ENCODE peak calls at places on chromosomes 2 and 18, in ten cellular contexts. Y, S, X, C, F, N, O, Q, T and U are unnamed samples.

GRCh38 chr2:214126135-214126534 is 284.7 kb upstream of the VWC2L start:
- DNase-seq in C (no peak), T (no peak), S (no peak), N (no peak), Y (no peak), Q (no peak), F (no peak), O (no peak), X (no peak), U (no peak)

GRCh38 chr2:111669928-111670695 is 213.9 kb downstream of the ANAPC1 start:
- DNase-seq in N (no peak), X (no peak), S (no peak), O (peak), T (no peak), Y (no peak), F (no peak), C (peak), Q (no peak), U (no peak)

GRCh38 chr18:28095041-28095440 is 81.9 kb downstream of the CDH2 start:
- DNase-seq in C (no peak), F (peak), O (no peak), S (no peak), Q (no peak), T (no peak), N (no peak), X (no peak), Y (no peak), U (no peak)

GRCh38 chr2:145350011-145350410 is 830.1 kb upstream of the ZEB2 start:
- DNase-seq in T (no peak), X (no peak), Q (no peak), N (no peak), O (no peak), C (no peak), Y (no peak), S (no peak), F (no peak), U (no peak)

GRCh38 chr2:105329561-105330495 is at the start of gene TGFBRAP1:
- DNase-seq in F (peak), X (no peak), Y (peak), N (peak), S (peak), O (peak), C (no peak), T (peak), Q (peak), U (peak)

GRCh38 chr2:222548997-222549396 is 106.9 kb downstream of the FARSB start:
- DNase-seq in X (no peak), N (no peak), F (no peak), O (no peak), C (no peak), Q (no peak), T (no peak), Y (no peak), S (no peak), U (no peak)

GRCh38 chr2:118539290-118539689 is 308.2 kb downstream of the EN1 start:
- DNase-seq in N (peak), Y (no peak), O (peak), T (no peak), F (peak), C (peak), S (no peak), Q (peak), X (peak), U (peak)

GRCh38 chr2:42217307-42217706 is 48.2 kb downstream of the EML4 start:
- DNase-seq in X (no peak), Y (no peak), O (no peak), C (no peak), S (no peak), T (no peak), Q (no peak), N (peak), F (no peak), U (no peak)

GRCh38 chr2:105937498-105937897 is 192.8 kb downstream of the NCK2 start:
- DNase-seq in S (no peak), T (no peak), O (no peak), C (no peak), N (peak), Y (no peak), X (no peak), Q (no peak), F (no peak), U (no peak)

GRCh38 chr2:137155351-137156104 is 390.2 kb downstream of the THSD7B start:
- DNase-seq in O (no peak), T (no peak), X (no peak), C (no peak), Y (no peak), S (no peak), Q (no peak), F (no peak), N (no peak), U (no peak)

GRCh38 chr2:36322108-36322507 is 33.5 kb upstream of the CRIM1 start:
- DNase-seq in Y (no peak), C (no peak), T (no peak), N (peak), F (peak), X (no peak), O (no peak), Q (no peak), S (no peak), U (no peak)

GRCh38 chr2:1997409-1997808 is 253.1 kb upstream of the PXDN start:
- DNase-seq in X (no peak), S (peak), Q (no peak), T (no peak), Y (peak), N (peak), C (no peak), F (no peak), O (no peak), U (no peak)

GRCh38 chr2:101410716-101411115 is 23.4 kb upstream of the CREG2 start:
- DNase-seq in C (no peak), X (no peak), Q (no peak), T (no peak), Y (no peak), N (no peak), S (no peak), F (peak), O (no peak), U (no peak)

GRCh38 chr2:4962419-4962818 is 729.8 kb upstream of the SOX11 start:
- DNase-seq in Q (no peak), X (no peak), C (no peak), Y (no peak), O (no peak), N (no peak), S (no peak), T (no peak), F (no peak), U (no peak)

GRCh38 chr18:55406374-55407045 is 181.5 kb downstream of the TCF4 start:
- DNase-seq in O (no peak), C (no peak), X (no peak), Q (no peak), F (no peak), Y (no peak), S (no peak), N (no peak), T (no peak), U (no peak)

GRCh38 chr2:101368371-101368770 is 18.9 kb downstream of the CREG2 start:
- DNase-seq in X (no peak), N (no peak), C (no peak), T (no peak), Q (no peak), S (no peak), Y (no peak), F (no peak), O (no peak), U (no peak)

GRCh38 chr2:174614261-174614660 is 16.7 kb upstream of the WIPF1 start:
- DNase-seq in C (no peak), X (no peak), T (no peak), F (peak), Q (no peak), S (no peak), N (no peak), O (no peak), Y (no peak), U (no peak)
- H3K27ac ChIP-seq in C (no peak), X (no peak), T (no peak), F (peak), Q (no peak), S (no peak), N (no peak), O (no peak), Y (no peak), U (no peak)

DNA sequence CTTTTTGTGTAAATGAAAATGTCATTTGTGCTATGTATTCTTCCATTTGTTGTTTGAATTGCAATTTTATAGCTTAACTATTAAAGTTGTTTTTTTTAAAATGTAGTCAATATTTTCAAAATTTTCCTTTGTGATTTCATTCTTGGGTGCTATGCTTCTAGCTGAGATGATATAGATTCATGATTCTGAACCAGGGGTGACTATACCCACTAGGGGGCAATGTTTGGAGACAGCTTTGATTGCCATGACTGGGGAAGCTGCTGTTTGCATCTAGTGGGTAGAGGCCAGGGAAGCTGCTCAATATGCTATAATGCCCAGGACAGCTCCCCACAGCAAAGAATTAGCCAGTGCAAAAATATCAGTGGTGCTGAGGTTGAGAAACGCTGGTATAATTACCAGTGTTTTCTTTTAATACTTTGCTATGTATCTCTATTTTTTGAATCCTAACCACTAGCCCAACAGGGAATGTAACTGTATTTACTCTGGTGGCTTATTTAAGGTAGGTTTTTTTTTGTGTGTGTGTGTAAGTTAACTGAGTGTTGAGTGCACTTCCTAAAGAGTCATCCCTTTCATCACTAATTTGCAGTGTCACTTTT is 99.7 kb downstream of the MEP1B start:
- DNase-seq in F (peak), Y (peak), Q (peak), X (peak), S (peak), O (peak), C (no peak), T (no peak), N (peak), U (no peak)
- TF ChIP-seq EP300 in F (no peak), Y (no peak), Q (no peak), X (no peak), S (no peak), O (no peak), C (no peak), T (no peak), N (no peak), U (no peak)

GRCh38 chr2:241219030-241219382 is 30.5 kb downstream of the ANO7 start:
- DNase-seq in T (no peak), Q (no peak), N (no peak), Y (no peak), C (no peak), O (no peak), X (no peak), F (no peak), S (no peak), U (no peak)

GRCh38 chr2:241215421-241215820 is 26.9 kb downstream of the ANO7 start:
- DNase-seq in Q (no peak), X (no peak), C (no peak), F (no peak), T (no peak), N (no peak), O (no peak), S (no peak), Y (no peak), U (no peak)

GRCh38 chr2:241216211-241216761 is 27.8 kb downstream of the ANO7 start:
- DNase-seq in Q (no peak), C (no peak), T (no peak), Y (no peak), S (no peak), O (no peak), N (no peak), X (no peak), F (no peak), U (no peak)

GRCh38 chr2:241218131-241219029 is 29.9 kb downstream of the ANO7 start:
- DNase-seq in N (peak), F (peak), Q (peak), S (peak), C (no peak), Y (peak), O (peak), X (no peak), T (no peak), U (peak)

GRCh38 chr2:241217320-241218031 is 29.0 kb downstream of the ANO7 start:
- DNase-seq in O (peak), S (peak), C (no peak), Q (peak), N (peak), Y (peak), T (peak), X (peak), F (peak), U (peak)
- TF ChIP-seq POLR2A in O (no peak), S (no peak), C (no peak), Q (no peak), N (no peak), Y (no peak), T (no peak), X (peak), F (peak), U (peak)

GRCh38 chr2:37654932-37655331 is 16.5 kb downstream of the CDC42EP3 start:
- DNase-seq in Y (no peak), S (no peak), C (no peak), T (no peak), N (no peak), F (no peak), Q (no peak), O (no peak), X (no peak), U (no peak)
- H3K27ac ChIP-seq in Y (peak), S (peak), C (peak), T (peak), N (no peak), F (peak), Q (no peak), O (no peak), X (no peak), U (no peak)

DNA sequence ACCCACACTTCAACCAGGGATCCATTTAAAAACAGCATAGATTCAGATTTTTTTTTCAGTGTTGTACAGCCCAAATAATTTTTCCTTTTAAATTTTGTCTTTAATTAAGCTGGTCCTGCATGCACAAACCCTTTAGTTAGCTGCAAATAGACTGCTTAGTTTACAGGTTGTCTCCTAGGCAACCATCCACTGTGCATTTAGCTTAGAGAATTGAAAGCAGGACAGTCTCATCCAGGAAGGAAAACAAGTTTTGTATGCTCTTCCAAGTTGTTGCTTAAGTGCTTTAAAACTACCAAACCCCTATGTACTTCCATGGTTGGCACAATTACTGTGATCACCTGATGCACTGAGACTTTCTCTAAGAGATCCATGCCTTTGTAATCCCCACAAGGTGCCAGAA is at the start of gene MAP3K19:
- DNase-seq in F (no peak), X (no peak), T (no peak), N (no peak), C (peak), Q (no peak), S (no peak), Y (no peak), O (no peak), U (no peak)
- TF ChIP-seq EP300 in F (no peak), X (no peak), T (no peak), N (no peak), C (no peak), Q (no peak), S (no peak), Y (no peak), O (no peak), U (no peak)

GRCh38 chr2:108786354-108787208 is at the start of gene CCDC138:
- DNase-seq in S (peak), C (peak), O (peak), T (peak), F (peak), N (peak), Q (peak), X (peak), Y (peak), U (peak)
- TF ChIP-seq POLR2A in S (no peak), C (no peak), O (peak), T (no peak), F (peak), N (peak), Q (peak), X (peak), Y (peak), U (no peak)

GRCh38 chr2:120933693-120934092 is 198.0 kb downstream of the GLI2 start:
- DNase-seq in Q (no peak), T (no peak), C (no peak), X (no peak), F (peak), S (no peak), O (no peak), Y (no peak), N (no peak), U (no peak)

GRCh38 chr2:120930861-120931260 is 195.2 kb downstream of the GLI2 start:
- DNase-seq in S (no peak), F (no peak), Q (no peak), X (no peak), Y (no peak), T (no peak), O (no peak), C (no peak), N (no peak), U (no peak)

GRCh38 chr2:120934221-120934639 is 198.6 kb downstream of the GLI2 start:
- DNase-seq in S (no peak), T (no peak), C (no peak), O (no peak), Y (no peak), X (no peak), Q (no peak), F (peak), N (peak), U (no peak)

GRCh38 chr2:120932881-120933280 is 197.2 kb downstream of the GLI2 start:
- DNase-seq in X (no peak), Q (no peak), T (no peak), N (no peak), Y (no peak), C (no peak), S (no peak), O (no peak), F (no peak), U (no peak)

GRCh38 chr2:120932472-120932871 is 196.8 kb downstream of the GLI2 start:
- DNase-seq in X (no peak), S (no peak), Q (no peak), O (no peak), Y (no peak), F (no peak), T (no peak), C (no peak), N (no peak), U (no peak)
- H3K27ac ChIP-seq in X (no peak), S (peak), Q (no peak), O (no peak), Y (no peak), F (peak), T (no peak), C (no peak), N (no peak), U (no peak)

DNA sequence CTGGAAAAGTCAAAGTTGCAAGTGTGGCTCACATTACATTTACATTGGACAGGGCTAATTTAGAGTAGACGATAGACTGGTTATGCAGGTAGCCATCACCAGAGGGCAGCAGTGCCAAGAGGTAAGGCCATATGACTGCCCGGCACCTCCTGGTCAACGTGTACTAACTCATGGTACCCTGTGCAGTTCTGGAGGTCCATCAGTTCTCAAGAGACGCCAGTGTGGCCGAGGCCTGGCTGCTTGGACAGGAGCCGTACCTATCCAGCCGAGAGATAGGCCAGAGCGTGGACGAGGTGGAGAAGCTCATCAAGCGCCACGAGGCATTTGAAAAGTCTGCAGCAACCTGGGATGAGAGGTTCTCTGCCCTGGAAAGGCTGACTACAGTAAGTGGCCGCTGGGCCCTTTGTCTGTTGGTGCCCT is 65.8 kb upstream of the EML6 start:
- DNase-seq in X (peak), Q (peak), Y (peak), F (peak), T (peak), C (no peak), S (peak), N (peak), O (peak), U (peak)
- TF ChIP-seq EP300 in X (no peak), Q (no peak), Y (no peak), F (no peak), T (no peak), C (no peak), S (no peak), N (no peak), O (no peak), U (no peak)